ENCODE peak calls at places on chromosomes 12 and 14, in five cellular contexts. K, Y, L, F and R are unnamed samples.
A peak's percentile ranks its signal among the peaks of the same experiment; 100 is the strongest.

GRCh38 chr12:52224154-52224553 is 8.9 kb upstream of the KRT7 start:
- DNase-seq in K (no peak), Y (no peak), L (no peak), F (no peak), R (no peak)

GRCh38 chr14:25006961-25007795 is 42.8 kb downstream of the STXBP6 start:
- DNase-seq in K (no peak), Y (no peak), L (peak; percentile 70), F (no peak), R (no peak)

GRCh38 chr14:94598816-94599655 is 13.2 kb upstream of the SERPINA3 start:
- DNase-seq in K (peak; percentile 96), Y (peak; percentile 71), L (peak; percentile 100), F (peak; percentile 74), R (peak; percentile 77)

GRCh38 chr12:77788231-77789168 is 42.2 kb upstream of the NAV3 start:
- DNase-seq in K (no peak), Y (no peak), L (no peak), F (no peak), R (no peak)

GRCh38 chr14:31935406-31935805 is 141.7 kb upstream of the ARHGAP5 start:
- DNase-seq in K (no peak), Y (no peak), L (peak; percentile 79), F (no peak), R (no peak)

GRCh38 chr14:46368275-46368674 is 283.3 kb downstream of the RPL10L start:
- DNase-seq in K (no peak), Y (no peak), L (no peak), F (no peak), R (no peak)

GRCh38 chr12:113407931-113408585 is 4.4 kb upstream of the SDS start:
- DNase-seq in K (no peak), Y (no peak), L (no peak), F (no peak), R (no peak)

GRCh38 chr14:49134940-49135339 is 451.2 kb downstream of the RPS29 start:
- DNase-seq in K (peak; percentile 0), Y (no peak), L (no peak), F (no peak), R (no peak)

GRCh38 chr12:19307451-19307850 is 131.8 kb upstream of the AEBP2 start:
- DNase-seq in K (no peak), Y (no peak), L (no peak), F (no peak), R (no peak)

GRCh38 chr12:76920182-76921014 is 41.6 kb upstream of the CSRP2 start:
- DNase-seq in K (no peak), Y (no peak), L (no peak), F (no peak), R (no peak)

GRCh38 chr12:19288603-19289244 is 150.6 kb upstream of the AEBP2 start:
- DNase-seq in K (peak; percentile 22), Y (no peak), L (peak; percentile 32), F (no peak), R (no peak)

GRCh38 chr12:1501001-1501400 is 93.4 kb downstream of the FBXL14 start:
- DNase-seq in K (no peak), Y (no peak), L (no peak), F (no peak), R (no peak)

GRCh38 chr14:91997492-91997891 is 42.4 kb downstream of the TRIP11 start:
- DNase-seq in K (no peak), Y (no peak), L (no peak), F (no peak), R (no peak)

GRCh38 chr14:37384870-37385596 is 187.3 kb downstream of the MIPOL1 start:
- DNase-seq in K (no peak), Y (no peak), L (peak; percentile 82), F (no peak), R (peak; percentile 53)

GRCh38 chr12:69657376-69658137 is 41.5 kb downstream of the BEST3 start:
- DNase-seq in K (no peak), Y (no peak), L (peak; percentile 49), F (no peak), R (no peak)

GRCh38 chr12:118189761-118190181 is 53.8 kb downstream of the PEBP1 start:
- DNase-seq in K (no peak), Y (no peak), L (no peak), F (no peak), R (no peak)

GRCh38 chr12:8603858-8604257 is 8.8 kb downstream of the AICDA start:
- DNase-seq in K (no peak), Y (no peak), L (no peak), F (no peak), R (no peak)

GRCh38 chr12:4268549-4269181 is 4.9 kb upstream of the CCND2 start:
- DNase-seq in K (no peak), Y (no peak), L (no peak), F (no peak), R (no peak)

GRCh38 chr14:52862652-52863338 is 71.4 kb upstream of the GNPNAT1 start:
- DNase-seq in K (no peak), Y (no peak), L (no peak), F (no peak), R (no peak)

GRCh38 chr14:22333408-22334274 is 255.4 kb downstream of the DAD1 start:
- DNase-seq in K (peak; percentile 79), Y (peak; percentile 30), L (peak; percentile 91), F (no peak), R (no peak)

GRCh38 chr14:105841022-105842009 is 314.9 kb downstream of the TMEM121 start:
- DNase-seq in K (no peak), Y (no peak), L (no peak), F (no peak), R (peak; percentile 20)

GRCh38 chr12:7038591-7038990 is 20.3 kb upstream of the LPCAT3 start:
- DNase-seq in K (no peak), Y (no peak), L (no peak), F (no peak), R (no peak)

GRCh38 chr14:51848120-51848519 is 12.3 kb upstream of the GNG2 start:
- DNase-seq in K (no peak), Y (no peak), L (no peak), F (no peak), R (no peak)

GRCh38 chr12:108975024-108975593 is 45.8 kb downstream of the SVOP start:
- DNase-seq in K (no peak), Y (no peak), L (no peak), F (no peak), R (no peak)

GRCh38 chr12:42119085-42119633 is 25.5 kb downstream of the GXYLT1 start:
- DNase-seq in K (no peak), Y (no peak), L (no peak), F (no peak), R (no peak)

GRCh38 chr12:106648736-106649135 is 65.9 kb downstream of the RFX4 start:
- DNase-seq in K (no peak), Y (no peak), L (no peak), F (no peak), R (no peak)

DNA sequence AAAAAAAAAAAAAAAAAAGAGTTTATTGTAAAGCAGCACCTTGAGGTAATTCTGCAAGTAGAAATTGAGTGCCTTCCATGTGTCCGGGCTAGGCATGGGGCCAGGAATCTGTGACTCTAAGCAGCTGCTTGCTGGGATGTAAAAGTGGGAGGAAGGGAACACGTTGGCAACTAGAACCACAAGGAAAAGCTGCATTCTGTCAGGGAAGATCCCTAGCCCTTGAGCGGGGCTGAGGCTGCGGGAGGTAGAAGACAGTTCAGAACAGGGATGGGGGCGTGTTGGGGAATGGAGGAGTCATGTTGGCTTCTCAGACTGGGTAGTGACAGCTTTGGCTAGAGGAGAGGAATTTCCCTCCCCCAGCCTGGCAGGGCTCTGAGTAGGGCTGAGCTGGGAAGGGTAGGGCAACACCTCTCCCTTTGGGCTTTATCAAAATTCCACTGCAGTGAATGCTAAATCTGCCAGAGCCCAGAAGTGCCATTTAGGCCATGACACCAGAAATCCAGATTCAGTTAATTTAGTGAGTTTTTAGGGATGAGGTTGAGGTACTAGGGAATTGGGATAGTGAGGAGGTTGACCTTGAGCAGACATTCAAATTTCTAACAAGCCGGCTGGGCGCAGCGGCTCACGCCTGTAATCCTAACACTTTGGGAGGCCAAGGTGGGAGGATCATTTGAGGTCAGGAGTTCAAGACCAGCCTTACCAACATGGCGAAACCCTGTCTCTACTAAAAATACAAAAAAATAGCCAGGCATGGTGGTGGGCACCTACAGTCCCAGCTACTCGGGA is 3.4 kb upstream of the TRAFD1 start:
- DNase-seq in K (peak; percentile 26), Y (peak; percentile 60), L (no peak), F (peak; percentile 78), R (peak; percentile 83)
- TF ChIP-seq POLR2AphosphoS5 in K (no peak), Y (peak; percentile 68), L (no peak), F (no peak), R (peak; percentile 52)

GRCh38 chr12:122483969-122484368 is 16.8 kb downstream of the ZCCHC8 start:
- DNase-seq in K (no peak), Y (no peak), L (no peak), F (no peak), R (no peak)
- H3K4me1 ChIP-seq in K (no peaks in the 10 kb centered on the region), Y (no peaks in the 10 kb centered on the region), L (peaks cover 47% of the 10 kb centered on the region), F (no peaks in the 10 kb centered on the region), R (no peaks in the 10 kb centered on the region)

DNA sequence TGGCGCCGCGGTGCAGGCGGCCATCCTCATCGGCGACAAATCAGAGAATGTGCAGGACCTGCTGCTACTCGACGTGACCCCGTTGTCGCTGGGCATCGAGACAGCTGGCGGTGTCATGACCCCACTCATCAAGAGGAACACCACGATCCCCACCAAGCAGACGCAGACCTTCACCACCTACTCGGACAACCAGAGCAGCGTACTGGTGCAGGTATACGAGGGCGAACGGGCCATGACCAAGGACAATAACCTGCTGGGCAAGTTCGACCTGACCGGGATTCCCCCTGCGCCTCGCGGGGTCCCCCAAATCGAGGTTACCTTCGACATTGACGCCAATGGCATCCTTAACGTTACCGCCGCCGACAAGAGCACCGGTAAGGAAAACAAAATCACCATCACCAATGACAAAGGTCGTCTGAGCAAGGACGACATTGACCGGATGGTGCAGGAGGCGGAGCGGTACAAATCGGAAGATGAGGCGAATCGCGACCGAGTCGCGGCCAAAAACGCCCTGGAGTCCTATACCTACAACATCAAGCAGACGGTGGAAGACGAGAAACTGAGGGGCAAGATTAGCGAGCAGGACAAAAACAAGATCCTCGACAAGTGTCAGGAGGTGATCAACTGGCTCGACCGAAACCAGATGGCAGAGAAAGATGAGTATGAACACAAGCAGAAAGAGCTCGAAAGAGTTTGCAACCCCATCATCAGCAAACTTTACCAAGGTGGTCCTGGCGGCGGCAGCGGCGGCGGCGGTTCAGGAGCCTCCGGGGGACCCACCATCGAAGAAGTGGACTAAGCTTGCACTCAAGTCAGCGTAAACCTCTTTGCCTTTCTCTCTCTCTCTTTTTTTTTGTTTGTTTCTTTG is 1.7 kb downstream of the HSPA2 start:
- DNase-seq in K (no peak), Y (no peak), L (no peak), F (no peak), R (no peak)
- H3K4me3 ChIP-seq in K (no peak overlapping the region), Y (peak overlapping the region; percentile 70), L (no peak overlapping the region), F (peak overlapping the region; percentile 76), R (peak overlapping the region; percentile 66)

DNA sequence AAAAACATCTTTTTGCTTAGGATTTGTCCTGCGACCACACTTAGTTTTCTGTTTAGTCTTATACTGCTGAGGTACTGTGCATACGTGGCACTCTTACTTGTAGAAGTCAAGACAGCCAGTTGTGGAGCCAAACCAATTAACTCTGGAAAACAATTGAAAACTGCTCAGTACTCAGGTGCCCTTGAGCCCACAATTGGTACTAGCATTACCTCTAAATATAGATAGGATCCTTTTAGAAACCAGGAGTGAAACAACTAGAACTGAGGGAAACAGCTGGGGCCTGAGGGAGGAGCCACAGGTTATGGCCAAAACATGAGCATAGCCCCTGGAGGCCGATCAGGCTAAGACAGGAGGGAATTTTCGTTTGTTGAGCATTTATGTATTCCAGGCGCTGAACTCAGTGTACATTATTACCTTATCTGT is 2.5 kb downstream of the SPATS2 start:
- DNase-seq in K (no peak), Y (peak; percentile 43), L (peak; percentile 41), F (no peak), R (no peak)
- TF ChIP-seq POLR2AphosphoS5 in K (no peak), Y (no peak), L (no peak), F (no peak), R (no peak)